ENCODE peak calls at places on chromosomes 11 and 22, in seven cellular contexts. One of them, this sample, is unnamed.

GRCh38 chr11:36333897-36334296 is 37.8 kb downstream of the PRR5L start:
- DNase-seq in SJCRH30: peak
- DNase-seq in M059J: peak
- DNase-seq in GM13977: no peak
- DNase-seq in EH: peak
- DNase-seq in amygdala: no peak
- DNase-seq in brain microvascular endothelial cell: peak
- DNase-seq in this sample: peak

GRCh38 chr11:69000831-69001245 is 12.2 kb downstream of the MRGPRF start:
- DNase-seq in SJCRH30: peak
- DNase-seq in GM13977: no peak
- DNase-seq in EH: peak
- DNase-seq in amygdala: no peak
- DNase-seq in M059J: peak
- DNase-seq in brain microvascular endothelial cell: peak
- DNase-seq in this sample: peak

GRCh38 chr11:61098778-61099177 is 3.5 kb upstream of the CD5 start:
- DNase-seq in EH: no peak
- DNase-seq in SJCRH30: no peak
- DNase-seq in M059J: no peak
- DNase-seq in brain microvascular endothelial cell: no peak
- DNase-seq in GM13977: no peak
- DNase-seq in amygdala: no peak
- DNase-seq in this sample: no peak

GRCh38 chr11:57901278-57901677 is 122.4 kb upstream of the OR9Q1 start:
- DNase-seq in amygdala: no peak
- DNase-seq in M059J: no peak
- DNase-seq in GM13977: no peak
- DNase-seq in SJCRH30: no peak
- DNase-seq in EH: no peak
- DNase-seq in brain microvascular endothelial cell: no peak
- DNase-seq in this sample: no peak

GRCh38 chr11:7890417-7891179 is 40.5 kb downstream of the OR10A6 start:
- DNase-seq in brain microvascular endothelial cell: no peak
- DNase-seq in SJCRH30: no peak
- DNase-seq in amygdala: no peak
- DNase-seq in EH: no peak
- DNase-seq in GM13977: no peak
- DNase-seq in M059J: peak
- DNase-seq in this sample: no peak

GRCh38 chr11:34652191-34652958 is 31.5 kb downstream of the EHF start:
- DNase-seq in brain microvascular endothelial cell: no peak
- DNase-seq in SJCRH30: no peak
- DNase-seq in GM13977: no peak
- DNase-seq in EH: no peak
- DNase-seq in M059J: peak
- DNase-seq in amygdala: no peak
- DNase-seq in this sample: peak

GRCh38 chr11:15059132-15059531 is 14.3 kb upstream of the CALCB start:
- DNase-seq in brain microvascular endothelial cell: no peak
- DNase-seq in GM13977: no peak
- DNase-seq in M059J: no peak
- DNase-seq in SJCRH30: no peak
- DNase-seq in amygdala: no peak
- DNase-seq in EH: no peak
- DNase-seq in this sample: no peak

GRCh38 chr11:35923452-35923851 is 20.4 kb upstream of the LDLRAD3 start:
- DNase-seq in brain microvascular endothelial cell: no peak
- DNase-seq in GM13977: no peak
- DNase-seq in SJCRH30: no peak
- DNase-seq in M059J: no peak
- DNase-seq in EH: no peak
- DNase-seq in amygdala: no peak
- DNase-seq in this sample: no peak

GRCh38 chr22:41664490-41664889 is 24.2 kb downstream of the SNU13 start:
- DNase-seq in EH: peak
- DNase-seq in amygdala: no peak
- DNase-seq in GM13977: no peak
- DNase-seq in brain microvascular endothelial cell: no peak
- DNase-seq in M059J: peak
- DNase-seq in SJCRH30: no peak
- DNase-seq in this sample: peak

GRCh38 chr11:2732261-2732939 is 32.6 kb upstream of the KCNQ1OT1 start:
- DNase-seq in M059J: no peak
- DNase-seq in GM13977: no peak
- DNase-seq in EH: no peak
- DNase-seq in amygdala: peak
- DNase-seq in brain microvascular endothelial cell: no peak
- DNase-seq in SJCRH30: no peak
- DNase-seq in this sample: no peak

GRCh38 chr11:125123947-125124633 is 12.7 kb upstream of the TMEM218 start:
- DNase-seq in M059J: peak
- DNase-seq in brain microvascular endothelial cell: peak
- DNase-seq in SJCRH30: peak
- DNase-seq in GM13977: no peak
- DNase-seq in amygdala: no peak
- DNase-seq in EH: peak
- DNase-seq in this sample: peak

GRCh38 chr22:27883656-27884350 is 35.3 kb downstream of the PITPNB start:
- DNase-seq in M059J: no peak
- DNase-seq in GM13977: no peak
- DNase-seq in amygdala: no peak
- DNase-seq in SJCRH30: no peak
- DNase-seq in EH: no peak
- DNase-seq in brain microvascular endothelial cell: no peak
- DNase-seq in this sample: no peak

GRCh38 chr11:122101625-122102291 is 14.3 kb downstream of the BLID start:
- DNase-seq in GM13977: no peak
- DNase-seq in M059J: peak
- DNase-seq in SJCRH30: peak
- DNase-seq in amygdala: peak
- DNase-seq in EH: peak
- DNase-seq in brain microvascular endothelial cell: peak
- DNase-seq in this sample: no peak

GRCh38 chr11:35714882-35715612 is 52.5 kb downstream of the TRIM44 start:
- DNase-seq in brain microvascular endothelial cell: peak
- DNase-seq in EH: peak
- DNase-seq in M059J: peak
- DNase-seq in amygdala: no peak
- DNase-seq in SJCRH30: peak
- DNase-seq in GM13977: peak
- DNase-seq in this sample: peak

GRCh38 chr22:27185099-27185709 is 527.8 kb downstream of the MIAT start:
- DNase-seq in brain microvascular endothelial cell: no peak
- DNase-seq in M059J: no peak
- DNase-seq in EH: no peak
- DNase-seq in SJCRH30: no peak
- DNase-seq in amygdala: no peak
- DNase-seq in GM13977: no peak
- DNase-seq in this sample: no peak

GRCh38 chr11:10413268-10413667 is 41.8 kb upstream of the AMPD3 start:
- DNase-seq in brain microvascular endothelial cell: peak
- DNase-seq in amygdala: peak
- DNase-seq in EH: peak
- DNase-seq in M059J: peak
- DNase-seq in GM13977: no peak
- DNase-seq in SJCRH30: peak
- DNase-seq in this sample: peak

GRCh38 chr11:31656051-31656450 is 146.5 kb downstream of the ELP4 start:
- DNase-seq in M059J: peak
- DNase-seq in EH: peak
- DNase-seq in SJCRH30: no peak
- DNase-seq in amygdala: no peak
- DNase-seq in brain microvascular endothelial cell: no peak
- DNase-seq in GM13977: no peak
- DNase-seq in this sample: peak

GRCh38 chr11:14973621-14974020 is 1.5 kb upstream of the CALCA start:
- DNase-seq in amygdala: no peak
- DNase-seq in M059J: no peak
- DNase-seq in EH: peak
- DNase-seq in brain microvascular endothelial cell: no peak
- DNase-seq in GM13977: peak
- DNase-seq in SJCRH30: no peak
- DNase-seq in this sample: no peak

GRCh38 chr11:113896156-113896879 is 8.3 kb upstream of the HTR3B start:
- DNase-seq in M059J: peak
- DNase-seq in SJCRH30: peak
- DNase-seq in amygdala: no peak
- DNase-seq in GM13977: peak
- DNase-seq in brain microvascular endothelial cell: peak
- DNase-seq in EH: peak
- DNase-seq in this sample: peak

GRCh38 chr22:37284807-37285355 is 2.6 kb downstream of the CYTH4 start:
- DNase-seq in SJCRH30: no peak
- DNase-seq in GM13977: peak
- DNase-seq in brain microvascular endothelial cell: no peak
- DNase-seq in amygdala: peak
- DNase-seq in M059J: no peak
- DNase-seq in EH: no peak
- DNase-seq in this sample: no peak

GRCh38 chr11:101456812-101457211 is 127.0 kb downstream of the TRPC6 start:
- DNase-seq in GM13977: no peak
- DNase-seq in brain microvascular endothelial cell: no peak
- DNase-seq in EH: peak
- DNase-seq in SJCRH30: peak
- DNase-seq in amygdala: no peak
- DNase-seq in M059J: peak
- DNase-seq in this sample: peak

GRCh38 chr11:47466701-47467250 is 17.8 kb upstream of the RAPSN start:
- DNase-seq in SJCRH30: peak
- DNase-seq in EH: peak
- DNase-seq in amygdala: peak
- DNase-seq in brain microvascular endothelial cell: peak
- DNase-seq in M059J: peak
- DNase-seq in GM13977: no peak
- DNase-seq in this sample: no peak

GRCh38 chr11:12842933-12843636 is 166.0 kb upstream of the RASSF10 start:
- DNase-seq in SJCRH30: peak
- DNase-seq in GM13977: no peak
- DNase-seq in amygdala: no peak
- DNase-seq in brain microvascular endothelial cell: no peak
- DNase-seq in EH: peak
- DNase-seq in M059J: peak
- DNase-seq in this sample: peak

GRCh38 chr11:119622454-119623143 is 106.4 kb downstream of the NECTIN1 start:
- DNase-seq in M059J: no peak
- DNase-seq in EH: no peak
- DNase-seq in SJCRH30: no peak
- DNase-seq in brain microvascular endothelial cell: no peak
- DNase-seq in GM13977: no peak
- DNase-seq in amygdala: no peak
- DNase-seq in this sample: no peak

GRCh38 chr11:116397556-116398167 is 375.1 kb downstream of the BUD13 start:
- DNase-seq in M059J: no peak
- DNase-seq in SJCRH30: no peak
- DNase-seq in amygdala: no peak
- DNase-seq in EH: no peak
- DNase-seq in GM13977: no peak
- DNase-seq in brain microvascular endothelial cell: no peak
- DNase-seq in this sample: no peak

GRCh38 chr22:22407061-22407460 is 101.5 kb downstream of the ZNF280B start:
- DNase-seq in brain microvascular endothelial cell: no peak
- DNase-seq in M059J: no peak
- DNase-seq in SJCRH30: no peak
- DNase-seq in amygdala: no peak
- DNase-seq in GM13977: no peak
- DNase-seq in EH: no peak
- DNase-seq in this sample: no peak

GRCh38 chr11:8033791-8034585 is 46.9 kb downstream of the EIF3F start:
- DNase-seq in EH: no peak
- DNase-seq in GM13977: no peak
- DNase-seq in amygdala: no peak
- DNase-seq in brain microvascular endothelial cell: no peak
- DNase-seq in SJCRH30: no peak
- DNase-seq in M059J: no peak
- DNase-seq in this sample: no peak

GRCh38 chr22:49925525-49926128 is 7.2 kb downstream of the CRELD2 start:
- DNase-seq in M059J: no peak
- DNase-seq in amygdala: no peak
- DNase-seq in GM13977: peak
- DNase-seq in EH: no peak
- DNase-seq in SJCRH30: no peak
- DNase-seq in brain microvascular endothelial cell: no peak
- DNase-seq in this sample: no peak

GRCh38 chr22:43887391-43887790 is 4.4 kb downstream of the PNPLA5 start:
- DNase-seq in GM13977: no peak
- DNase-seq in M059J: no peak
- DNase-seq in brain microvascular endothelial cell: no peak
- DNase-seq in SJCRH30: no peak
- DNase-seq in amygdala: no peak
- DNase-seq in EH: no peak
- DNase-seq in this sample: no peak

GRCh38 chr22:21791635-21792625 is 56.3 kb upstream of the YPEL1 start:
- DNase-seq in EH: no peak
- DNase-seq in brain microvascular endothelial cell: peak
- DNase-seq in amygdala: no peak
- DNase-seq in SJCRH30: no peak
- DNase-seq in M059J: peak
- DNase-seq in GM13977: peak
- DNase-seq in this sample: peak

This sample was measured in PC-3.